ENCODE peak calls at places on chromosomes 11 and 22, in six cellular contexts. T, E, V, S, A and D are unnamed samples.
A peak's percentile ranks its signal among the peaks of the same experiment; 100 is the strongest.

GRCh38 chr11:89405629-89406028 is 85.5 kb downstream of the NOX4 start:
- DNase-seq in T (peak; percentile 1), E (no peak), V (peak; percentile 45), S (no peak), A (no peak), D (no peak)

GRCh38 chr11:18721576-18722292 is 4.3 kb downstream of the IGSF22 start:
- DNase-seq in T (peak; percentile 31), E (no peak), V (peak; percentile 72), S (no peak), A (peak; percentile 29), D (peak; percentile 31)

GRCh38 chr22:43007519-43008102 is 7.3 kb downstream of the PACSIN2 start:
- DNase-seq in T (peak; percentile 31), E (no peak), V (peak; percentile 3), S (no peak), A (no peak), D (no peak)

GRCh38 chr11:9758676-9759518 is 95.0 kb downstream of the SWAP70 start:
- DNase-seq in T (peak; percentile 84), E (peak; percentile 19), V (peak; percentile 79), S (no peak), A (peak; percentile 53), D (peak; percentile 34)

GRCh38 chr11:1482581-1483444 is 3.8 kb downstream of the MOB2 start:
- DNase-seq in T (no peak), E (no peak), V (no peak), S (no peak), A (no peak), D (no peak)

GRCh38 chr11:48167380-48167779 is 49.2 kb upstream of the OR4B1 start:
- DNase-seq in T (no peak), E (no peak), V (no peak), S (no peak), A (no peak), D (no peak)

GRCh38 chr22:48919187-48919590 is 908.5 kb downstream of the BRD1 start:
- DNase-seq in T (no peak), E (no peak), V (peak; percentile 3), S (no peak), A (no peak), D (no peak)

GRCh38 chr11:16089481-16089880 is 266.9 kb downstream of the SOX6 start:
- DNase-seq in T (no peak), E (no peak), V (no peak), S (no peak), A (no peak), D (no peak)

GRCh38 chr11:103091441-103091809 is 535 bp downstream of the DCUN1D5 start:
- DNase-seq in T (peak; percentile 2), E (peak; percentile 11), V (peak; percentile 82), S (no peak), A (no peak), D (peak; percentile 31)

GRCh38 chr11:112881461-112881860 is 79.8 kb upstream of the NCAM1 start:
- DNase-seq in T (peak; percentile 83), E (no peak), V (peak; percentile 97), S (no peak), A (peak; percentile 97), D (no peak)

GRCh38 chr11:118789501-118790356 is 1.2 kb downstream of the DDX6 start:
- DNase-seq in T (peak; percentile 1), E (peak; percentile 30), V (peak; percentile 89), S (no peak), A (peak; percentile 81), D (peak; percentile 56)

GRCh38 chr22:45991108-45991507 is 14.1 kb upstream of the WNT7B start:
- DNase-seq in T (no peak), E (no peak), V (no peak), S (no peak), A (no peak), D (no peak)

GRCh38 chr11:102733232-102733875 is 8.6 kb upstream of the MMP8 start:
- DNase-seq in T (peak; percentile 38), E (no peak), V (peak; percentile 82), S (no peak), A (no peak), D (no peak)

GRCh38 chr11:40722179-40722795 is 737.2 kb downstream of the LRRC4C start:
- DNase-seq in T (peak; percentile 2), E (no peak), V (peak; percentile 50), S (no peak), A (peak; percentile 5), D (no peak)

GRCh38 chr11:117071344-117071787 is 26.9 kb downstream of the SIK3 start:
- DNase-seq in T (peak; percentile 11), E (no peak), V (peak; percentile 37), S (no peak), A (peak; percentile 91), D (no peak)

GRCh38 chr11:64620286-64620962 is 29.4 kb downstream of the SLC22A12 start:
- DNase-seq in T (no peak), E (no peak), V (peak; percentile 94), S (no peak), A (no peak), D (no peak)

GRCh38 chr11:74683941-74684481 is 47.2 kb downstream of the CHRDL2 start:
- DNase-seq in T (no peak), E (no peak), V (no peak), S (no peak), A (no peak), D (no peak)

GRCh38 chr22:39173787-39174497 is 21.5 kb upstream of the CBX7 start:
- DNase-seq in T (no peak), E (no peak), V (no peak), S (no peak), A (no peak), D (peak; percentile 56)